ENCODE peak calls at places on chromosome 17, in six cellular contexts. P is fibroblast of lung; A is heart right ventricle; M is HCT116; L is CD4-positive, CD25-positive, alpha-beta regulatory T cell; F is aorta. J is an unnamed sample. For H3K4me1 and H3K36me3, the result is how much of the 10 kb centered on the place peaks cover.

GRCh38 chr17:9435165-9435564 is 140.5 kb downstream of the STX8 start:
- DNase-seq in P (no peak), A (no peak), M (no peak), L (no peak), F (no peak), J (no peak)

GRCh38 chr17:40345161-40346034 is 19.1 kb downstream of the GJD3 start:
- DNase-seq in P (peak), A (peak), M (no peak), L (peak), F (peak), J (peak)

GRCh38 chr17:60392845-60393702 is 1.1 kb upstream of the USP32 start:
- DNase-seq in P (peak), A (peak), M (peak), L (peak), F (peak), J (peak)

GRCh38 chr17:48162946-48163506 is 55.5 kb downstream of the SNX11 start:
- DNase-seq in P (peak), A (no peak), M (no peak), L (no peak), F (no peak), J (peak)

GRCh38 chr17:20852541-20853370 is 190.1 kb downstream of the USP22 start:
- DNase-seq in P (peak), A (peak), M (no peak), L (no peak), F (no peak), J (no peak)

GRCh38 chr17:77209330-77209748 is 68.6 kb downstream of the SEC14L1 start:
- DNase-seq in P (no peak), A (no peak), M (no peak), L (no peak), F (no peak), J (no peak)

GRCh38 chr17:68035131-68035522 is 408 bp upstream of the KPNA2 start:
- DNase-seq in P (no peak), A (peak), M (no peak), L (peak), F (peak), J (no peak)

GRCh38 chr17:77318021-77318420 is 177.3 kb downstream of the SEC14L1 start:
- DNase-seq in P (no peak), A (no peak), M (no peak), L (no peak), F (peak), J (no peak)

GRCh38 chr17:50196826-50197225 is 4.6 kb downstream of the COL1A1 start:
- DNase-seq in P (peak), A (no peak), M (no peak), L (no peak), F (peak), J (peak)

GRCh38 chr17:13544292-13544691 is 57.4 kb downstream of the HS3ST3A1 start:
- DNase-seq in P (peak), A (no peak), M (no peak), L (no peak), F (peak), J (peak)

GRCh38 chr17:14308965-14309879 is 8.3 kb downstream of the HS3ST3B1 start:
- DNase-seq in P (peak), A (peak), M (no peak), L (peak), F (peak), J (peak)

GRCh38 chr17:27569257-27569722 is 61.7 kb upstream of the LGALS9 start:
- DNase-seq in P (no peak), A (no peak), M (no peak), L (no peak), F (no peak), J (peak)

GRCh38 chr17:2867441-2868424 is 71.5 kb downstream of the RAP1GAP2 start:
- DNase-seq in P (peak), A (no peak), M (no peak), L (no peak), F (no peak), J (no peak)

GRCh38 chr17:56297142-56297541 is 143.9 kb downstream of the ANKFN1 start:
- DNase-seq in P (peak), A (no peak), M (no peak), L (no peak), F (no peak), J (peak)

GRCh38 chr17:47239663-47240374 is 13.8 kb upstream of the ITGB3 start:
- DNase-seq in P (peak), A (peak), M (peak), L (no peak), F (peak), J (peak)

GRCh38 chr17:36849871-36850348 is 87.4 kb upstream of the LHX1 start:
- DNase-seq in P (peak), A (no peak), M (peak), L (no peak), F (no peak), J (peak)

DNA sequence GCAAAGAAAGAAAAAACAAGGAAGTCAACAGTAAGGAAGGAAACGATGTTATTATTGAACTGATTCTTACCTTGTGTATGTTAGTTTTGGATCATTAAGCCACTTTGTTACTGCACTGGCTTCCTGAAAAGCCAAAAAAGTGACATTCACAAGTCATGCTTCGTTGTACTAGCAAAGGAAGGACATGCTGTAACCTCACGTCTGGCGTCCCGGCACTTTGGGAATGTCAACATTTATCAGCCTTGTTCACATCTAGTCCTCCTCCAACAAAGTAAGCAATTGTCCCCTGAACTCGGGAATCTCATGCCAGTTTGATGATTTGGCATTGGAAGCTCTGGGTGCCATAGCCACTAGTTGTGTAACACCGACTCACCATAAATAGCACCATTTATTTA is 731 bp upstream of the MKS1 start:
- DNase-seq in P (no peak), A (no peak), M (no peak), L (no peak), F (no peak), J (no peak)
- H3K4me3 ChIP-seq in P (no peak), A (peak), M (peak), L (peak), F (peak), J (no peak)

DNA sequence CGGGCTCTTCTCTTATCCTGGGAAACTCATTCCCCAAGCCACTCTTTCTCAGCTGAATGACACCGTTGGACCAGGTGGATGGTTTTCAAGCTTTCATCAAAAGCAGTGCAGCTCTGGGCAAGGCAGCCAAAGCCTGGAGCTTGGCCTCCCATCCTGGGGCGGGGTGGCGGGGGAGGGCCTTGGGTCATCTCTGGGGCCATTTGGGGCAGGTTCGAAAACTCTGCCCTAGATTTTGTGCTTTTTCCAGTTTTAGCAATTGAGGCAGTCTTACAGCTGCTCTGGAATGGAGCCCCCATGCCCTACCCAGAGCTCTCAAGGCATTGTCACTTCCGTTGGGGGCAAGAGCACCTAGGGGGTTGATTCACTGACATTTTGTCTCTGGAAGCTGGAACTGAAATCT is 9.1 kb downstream of the MPRIP start:
- DNase-seq in P (no peak), A (no peak), M (no peak), L (no peak), F (no peak), J (no peak)
- H3K4me1 ChIP-seq in P (under half), A (half or more), M (half or more), L (under half), F (under half), J (half or more)

GRCh38 chr17:80303824-80304223 is 43.2 kb downstream of the RNF213 start:
- DNase-seq in P (no peak), A (no peak), M (no peak), L (no peak), F (no peak), J (no peak)
- H3K36me3 ChIP-seq in P (under half), A (under half), M (under half), L (half or more), F (under half), J (half or more)

GRCh38 chr17:1813088-1813487 is 16.6 kb downstream of the SMYD4 start:
- DNase-seq in P (peak), A (no peak), M (no peak), L (no peak), F (no peak), J (no peak)

GRCh38 chr17:1808649-1809048 is 21.1 kb downstream of the SMYD4 start:
- DNase-seq in P (no peak), A (no peak), M (no peak), L (no peak), F (no peak), J (no peak)

DNA sequence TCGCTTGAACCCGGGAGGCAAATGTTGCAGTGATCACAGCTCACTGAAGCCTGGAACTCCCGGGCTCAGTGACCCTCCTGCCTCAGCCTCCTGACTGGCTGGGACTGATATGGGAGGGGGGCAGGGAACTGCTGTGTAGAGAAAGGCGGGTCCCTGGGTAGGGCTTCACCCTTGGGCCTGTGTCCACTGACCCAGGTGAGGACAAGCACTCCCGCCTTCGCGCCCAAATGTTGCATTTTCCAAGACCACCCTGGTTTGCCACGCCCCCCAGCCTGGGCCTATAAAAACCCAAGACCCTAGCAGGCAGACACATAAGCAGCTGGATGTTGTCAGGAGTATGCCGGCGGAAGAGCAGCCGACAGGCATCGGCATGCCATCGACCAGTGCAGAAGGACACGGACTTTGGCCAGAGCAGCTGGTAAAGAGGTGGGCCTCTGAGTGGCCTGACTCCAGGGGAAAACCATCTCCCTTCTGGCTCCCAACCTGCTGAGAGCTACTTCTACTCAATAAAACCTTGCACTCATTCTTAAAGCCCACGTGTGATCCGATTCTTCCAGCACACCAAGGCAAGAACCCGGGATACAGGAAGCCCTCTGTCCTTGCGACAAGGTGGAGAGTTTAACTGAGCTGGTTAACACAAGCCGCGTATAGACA is 19.1 kb downstream of the SMYD4 start:
- DNase-seq in P (no peak), A (no peak), M (no peak), L (no peak), F (no peak), J (no peak)
- H3K4me3 ChIP-seq in P (no peak), A (no peak), M (no peak), L (no peak), F (no peak), J (no peak)

DNA sequence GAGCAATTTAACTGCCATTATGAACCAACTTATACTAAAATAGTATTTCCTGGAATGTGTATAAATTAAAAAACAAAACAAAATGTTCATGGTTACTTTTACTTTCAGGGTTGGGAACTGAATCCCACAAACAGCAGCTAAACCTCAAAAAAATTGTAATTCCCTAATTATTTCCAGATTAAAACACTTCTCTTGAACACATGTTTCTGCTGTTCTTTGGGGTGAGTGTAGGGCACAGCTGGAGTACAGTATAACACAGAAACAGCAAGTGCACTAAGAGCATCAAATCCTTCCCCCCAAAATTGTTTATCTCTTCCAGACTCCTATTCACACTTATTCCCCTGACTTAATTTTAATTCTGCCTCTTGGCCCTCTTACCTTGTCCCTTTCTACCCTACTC is 56.4 kb downstream of the KANSL1 start:
- DNase-seq in P (no peak), A (no peak), M (no peak), L (no peak), F (no peak), J (no peak)
- H3K4me1 ChIP-seq in P (under half), A (half or more), M (under half), L (half or more), F (under half), J (under half)

GRCh38 chr17:79084291-79085153 is 9.9 kb downstream of the ENGASE start:
- DNase-seq in P (no peak), A (no peak), M (no peak), L (no peak), F (no peak), J (no peak)
- H3K36me3 ChIP-seq in P (under half), A (under half), M (under half), L (under half), F (under half), J (half or more)

GRCh38 chr17:82871056-82871775 is 31.4 kb upstream of the ZNF750 start:
- DNase-seq in P (no peak), A (peak), M (no peak), L (no peak), F (no peak), J (no peak)
- H3K4me3 ChIP-seq in P (no peak), A (no peak), M (no peak), L (no peak), F (no peak), J (no peak)

DNA sequence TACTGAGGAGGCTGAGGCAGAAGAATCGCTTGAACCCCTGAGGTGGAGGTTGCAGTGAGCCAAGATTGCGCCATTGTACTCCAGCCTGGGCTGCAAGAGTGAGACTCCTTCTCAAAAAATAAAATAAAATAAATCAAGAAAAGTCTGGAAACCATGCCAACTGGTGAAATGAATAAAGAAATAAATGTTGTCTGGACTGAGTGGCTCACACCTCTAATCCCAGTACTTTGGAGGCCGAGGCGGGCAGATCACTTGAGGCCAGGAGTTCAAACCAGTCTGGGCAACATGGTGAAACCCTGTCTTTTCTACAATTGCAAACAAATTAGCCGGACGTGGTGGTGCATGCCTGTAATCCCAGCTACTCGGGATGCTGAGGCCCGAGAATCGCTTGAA is 744 bp upstream of the LRRC37A3 start:
- DNase-seq in P (no peak), A (peak), M (no peak), L (no peak), F (peak), J (no peak)
- H3K4me1 ChIP-seq in P (under half), A (under half), M (under half), L (under half), F (under half), J (under half)

GRCh38 chr17:12095522-12095921 is 74.8 kb downstream of the MAP2K4 start:
- DNase-seq in P (no peak), A (no peak), M (no peak), L (no peak), F (no peak), J (no peak)
- H3K36me3 ChIP-seq in P (under half), A (under half), M (under half), L (under half), F (under half), J (under half)